ENCODE peak calls at places on chromosomes 12 and 14, in four cellular contexts. D is endothelial cell; Y is effector memory CD8-positive, alpha-beta T cell; P is stimulated activated CD4-positive, alpha-beta T cell treated with anti-CD3 and anti-CD28 coated beads, Interleukin-15, amount 100 ng/mL, for 24 hours. O is an unnamed sample.

GRCh38 chr14:69657961-69658360 is 46.6 kb downstream of the SUSD6 start:
- DNase-seq in D (no peak), Y (no peak), P (no peak), O (no peak)

GRCh38 chr12:47722926-47723631 is 2.2 kb downstream of the ENDOU start:
- DNase-seq in D (no peak), Y (no peak), P (no peak), O (no peak)

GRCh38 chr12:15698377-15698867 is 90.8 kb downstream of the EPS8 start:
- DNase-seq in D (no peak), Y (no peak), P (no peak), O (no peak)

GRCh38 chr14:61051046-61051445 is 70.0 kb downstream of the SLC38A6 start:
- DNase-seq in D (no peak), Y (no peak), P (no peak), O (no peak)

GRCh38 chr14:100076133-100076532 is 10.9 kb downstream of the EVL start:
- DNase-seq in D (peak; percentile 19), Y (peak; percentile 24), P (peak; percentile 67), O (peak; percentile 22)

GRCh38 chr14:99158646-99159165 is 113.3 kb downstream of the BCL11B start:
- DNase-seq in D (no peak), Y (no peak), P (no peak), O (no peak)

GRCh38 chr14:73723799-73724621 is 9.8 kb upstream of the PNMA1 start:
- DNase-seq in D (no peak), Y (no peak), P (no peak), O (no peak)

GRCh38 chr14:103130965-103131364 is 7.7 kb downstream of the TNFAIP2 start:
- DNase-seq in D (no peak), Y (no peak), P (no peak), O (no peak)

GRCh38 chr14:40682131-40682913 is 924.4 kb upstream of the LRFN5 start:
- DNase-seq in D (no peak), Y (no peak), P (no peak), O (no peak)

GRCh38 chr12:77163068-77163810 is 97.9 kb upstream of the E2F7 start:
- DNase-seq in D (no peak), Y (no peak), P (no peak), O (no peak)

GRCh38 chr12:49622501-49623141 is 740 bp upstream of the PRPF40B start:
- DNase-seq in D (no peak), Y (peak; percentile 49), P (peak; percentile 69), O (no peak)

GRCh38 chr12:91289881-91290280 is 107.3 kb upstream of the DCN start:
- DNase-seq in D (no peak), Y (no peak), P (no peak), O (no peak)

GRCh38 chr14:22491683-22492483 is 97.1 kb downstream of the DAD1 start:
- DNase-seq in D (no peak), Y (no peak), P (no peak), O (no peak)

GRCh38 chr12:76883151-76883550 is 4.3 kb upstream of the CSRP2 start:
- DNase-seq in D (no peak), Y (no peak), P (no peak), O (no peak)

GRCh38 chr14:20755037-20755436 is 9.3 kb downstream of the EDDM3A start:
- DNase-seq in D (no peak), Y (no peak), P (no peak), O (no peak)

GRCh38 chr12:47205532-47206449 is 126.0 kb upstream of the AMIGO2 start:
- DNase-seq in D (no peak), Y (no peak), P (no peak), O (no peak)

GRCh38 chr12:47035459-47035858 is 44.0 kb upstream of the PCED1B start:
- DNase-seq in D (no peak), Y (no peak), P (no peak), O (no peak)

GRCh38 chr14:53215101-53215500 is 62.0 kb upstream of the DDHD1 start:
- DNase-seq in D (no peak), Y (no peak), P (no peak), O (no peak)

GRCh38 chr14:90409209-90409730 is 12.4 kb downstream of the CALM1 start:
- DNase-seq in D (no peak), Y (no peak), P (no peak), O (no peak)

GRCh38 chr12:132036063-132036683 is 86.4 kb downstream of the EP400 start:
- DNase-seq in D (no peak), Y (no peak), P (no peak), O (no peak)

GRCh38 chr14:54580933-54581332 is 14.0 kb downstream of the SAMD4A start:
- DNase-seq in D (no peak), Y (no peak), P (no peak), O (no peak)

GRCh38 chr12:546265-546919 is 86.7 kb downstream of the B4GALNT3 start:
- DNase-seq in D (peak; percentile 25), Y (no peak), P (no peak), O (no peak)

GRCh38 chr12:16359512-16360491 is 12.4 kb downstream of the MGST1 start:
- DNase-seq in D (peak; percentile 81), Y (no peak), P (peak; percentile 36), O (peak; percentile 74)

GRCh38 chr14:24809147-24809546 is 175.2 kb upstream of the GZMB start:
- DNase-seq in D (no peak), Y (no peak), P (no peak), O (no peak)

GRCh38 chr12:130438711-130439110 is 101.0 kb downstream of the PIWIL1 start:
- DNase-seq in D (no peak), Y (no peak), P (no peak), O (no peak)

GRCh38 chr14:65096323-65097089 is 5.8 kb downstream of the MAX start:
- DNase-seq in D (no peak), Y (no peak), P (peak; percentile 43), O (no peak)

GRCh38 chr12:74418573-74418972 is 119.1 kb upstream of the ATXN7L3B start:
- DNase-seq in D (no peak), Y (no peak), P (no peak), O (no peak)

GRCh38 chr12:48890657-48891418 is 25.2 kb upstream of the RND1 start:
- DNase-seq in D (peak; percentile 94), Y (peak; percentile 69), P (peak; percentile 84), O (peak; percentile 89)

GRCh38 chr14:55771242-55772025 is 191.4 kb downstream of the KTN1 start:
- DNase-seq in D (no peak), Y (no peak), P (no peak), O (no peak)

GRCh38 chr14:92728781-92729364 is 19.6 kb downstream of the LGMN start:
- DNase-seq in D (no peak), Y (no peak), P (peak; percentile 74), O (no peak)

GRCh38 chr12:57452181-57452936 is 2.7 kb upstream of the INHBE start:
- DNase-seq in D (no peak), Y (no peak), P (peak; percentile 60), O (peak; percentile 94)

GRCh38 chr14:50260511-50260910 is 29.1 kb upstream of the SOS2 start:
- DNase-seq in D (peak; percentile 16), Y (peak; percentile 1), P (peak; percentile 6), O (no peak)

GRCh38 chr12:7042847-7043246 is 17.7 kb upstream of the C1S start:
- DNase-seq in D (no peak), Y (no peak), P (no peak), O (no peak)

O was measured in WERI-Rb-1.